ENCODE peak calls at places on chromosomes 12 and 14, in five cellular contexts. W, E, L, X and A are unnamed samples.

GRCh38 chr14:104217486-104218360 is 79.3 kb downstream of the KIF26A start:
- DNase-seq in E (no peak), L (no peak), W (no peak), X (no peak), A (no peak)

GRCh38 chr14:33657478-33657877 is 293.4 kb downstream of the EGLN3 start:
- DNase-seq in L (no peak), X (no peak), E (no peak), W (no peak), A (no peak)

GRCh38 chr14:93957751-93958566 is 18.4 kb downstream of the ASB2 start:
- DNase-seq in E (no peak), X (no peak), L (no peak), W (no peak), A (no peak)

GRCh38 chr12:105235747-105236476 is at the start of gene APPL2:
- DNase-seq in L (no peak), E (peak; percentile 93), W (peak; percentile 24), X (peak; percentile 83), A (peak; percentile 97)

GRCh38 chr12:94676011-94676709 is 25.8 kb upstream of the TMCC3 start:
- DNase-seq in X (no peak), L (no peak), E (peak; percentile 9), W (peak; percentile 65), A (no peak)

GRCh38 chr12:26319511-26319910 is 124.1 kb downstream of the SSPN start:
- DNase-seq in E (no peak), W (no peak), L (peak; percentile 3), X (peak; percentile 9), A (no peak)

GRCh38 chr14:69023035-69023434 is 43.9 kb upstream of the ACTN1 start:
- DNase-seq in W (no peak), E (no peak), X (no peak), L (no peak), A (no peak)

GRCh38 chr14:68658029-68658509 is 134.8 kb downstream of the ZFP36L1 start:
- DNase-seq in E (no peak), X (no peak), W (no peak), L (no peak), A (no peak)

GRCh38 chr14:92903359-92903758 is 19.6 kb upstream of the CHGA start:
- DNase-seq in X (no peak), W (no peak), E (no peak), L (no peak), A (no peak)

GRCh38 chr12:30761730-30762129 is 7.0 kb upstream of the CAPRIN2 start:
- DNase-seq in L (no peak), W (no peak), X (no peak), E (no peak), A (no peak)

GRCh38 chr14:94320243-94320642 is 2.9 kb downstream of the SERPINA6 start:
- DNase-seq in L (no peak), X (peak; percentile 89), E (no peak), W (no peak), A (no peak)

GRCh38 chr12:102534899-102535298 is 54.5 kb upstream of the IGF1 start:
- DNase-seq in W (no peak), L (no peak), X (no peak), E (no peak), A (peak; percentile 9)

GRCh38 chr12:112353389-112353788 is 28.8 kb downstream of the HECTD4 start:
- DNase-seq in E (no peak), X (no peak), L (no peak), W (no peak), A (no peak)

GRCh38 chr12:92991134-92991533 is 62.0 kb upstream of the EEA1 start:
- DNase-seq in E (no peak), X (no peak), L (no peak), W (no peak), A (no peak)

GRCh38 chr12:124808276-124808675 is 55.4 kb downstream of the SCARB1 start:
- DNase-seq in W (no peak), E (no peak), L (no peak), X (no peak), A (no peak)

GRCh38 chr14:100422556-100423420 is 99.6 kb downstream of the SLC25A47 start:
- DNase-seq in W (no peak), L (no peak), E (no peak), X (no peak), A (no peak)

GRCh38 chr14:68707496-68707895 is 85.4 kb downstream of the ZFP36L1 start:
- DNase-seq in X (no peak), L (no peak), W (no peak), E (no peak), A (no peak)

GRCh38 chr14:45699451-45699850 is 446.4 kb upstream of the MIS18BP1 start:
- DNase-seq in L (no peak), W (no peak), X (no peak), E (no peak), A (no peak)

GRCh38 chr14:81302613-81303012 is 81.9 kb upstream of the GTF2A1 start:
- DNase-seq in W (no peak), E (no peak), X (peak; percentile 27), L (no peak), A (no peak)

GRCh38 chr14:61837336-61838229 is 75.4 kb downstream of the SNAPC1 start:
- DNase-seq in E (peak; percentile 50), L (peak; percentile 39), W (peak; percentile 46), X (peak; percentile 62), A (peak; percentile 65)

GRCh38 chr12:55659486-55660385 is 23.0 kb downstream of the OR10P1 start:
- DNase-seq in X (peak; percentile 27), L (no peak), E (peak; percentile 39), W (no peak), A (peak; percentile 36)

GRCh38 chr12:64061868-64062375 is 160.2 kb downstream of the KICS2 start:
- DNase-seq in W (no peak), L (no peak), E (no peak), X (no peak), A (no peak)

GRCh38 chr14:76186318-76187027 is 34.8 kb downstream of the GPATCH2L start:
- DNase-seq in W (peak; percentile 75), L (no peak), E (no peak), X (no peak), A (peak; percentile 27)

GRCh38 chr14:76175942-76176341 is 24.2 kb downstream of the GPATCH2L start:
- DNase-seq in W (no peak), E (no peak), L (no peak), X (no peak), A (no peak)

GRCh38 chr14:76181546-76181945 is 29.8 kb downstream of the GPATCH2L start:
- DNase-seq in W (no peak), L (no peak), E (no peak), X (peak; percentile 12), A (peak; percentile 18)
- TF ChIP-seq YY1 in W (no peak), L (no peak), E (no peak), X (no peak), A (no peak)

DNA sequence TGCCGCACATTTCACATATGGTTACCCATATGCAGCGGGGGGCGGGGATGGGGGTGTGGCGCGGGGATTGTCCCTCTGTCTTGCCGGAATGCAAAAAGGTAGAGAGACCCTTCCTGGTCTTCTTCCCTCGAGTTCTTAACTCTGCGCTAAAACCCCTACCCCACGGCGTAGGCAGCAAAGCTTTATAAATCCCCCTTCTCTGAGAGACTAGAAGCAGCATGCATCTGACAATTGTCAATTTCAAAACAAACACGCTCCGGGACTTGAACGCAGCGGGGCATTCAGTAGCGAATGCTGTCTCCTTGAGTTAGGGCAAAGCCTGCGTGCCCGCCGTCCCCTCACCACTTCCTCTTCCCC is 1.8 kb downstream of the PRMT8 start:
- DNase-seq in W (no peak), L (no peak), E (no peak), X (no peak), A (no peak)
- TF ChIP-seq CHD2 in W (no peak), L (no peak), E (no peak), X (no peak), A (no peak)

GRCh38 chr14:102554835-102555819 is 37.3 kb upstream of the RCOR1 start:
- DNase-seq in L (no peak), W (no peak), X (no peak), E (no peak), A (peak; percentile 29)
- TF ChIP-seq YY1 in L (no peak), W (no peak), X (no peak), E (no peak), A (no peak)

GRCh38 chr14:58861546-58861945 is 223.8 kb downstream of the DACT1 start:
- DNase-seq in W (no peak), X (no peak), L (no peak), E (no peak), A (no peak)
- TF ChIP-seq CHD2 in W (no peak), X (no peak), L (no peak), E (no peak), A (no peak)

GRCh38 chr14:50061664-50062437 is 54.5 kb downstream of the VCPKMT start:
- DNase-seq in E (peak; percentile 52), X (peak; percentile 76), L (no peak), W (peak; percentile 84), A (peak; percentile 83)

GRCh38 chr14:50067723-50068495 is 48.5 kb downstream of the VCPKMT start:
- DNase-seq in L (no peak), X (peak; percentile 90), W (no peak), E (no peak), A (no peak)

GRCh38 chr14:50062438-50063039 is 53.8 kb downstream of the VCPKMT start:
- DNase-seq in W (peak; percentile 71), E (peak; percentile 89), L (no peak), X (peak; percentile 88), A (peak; percentile 55)

GRCh38 chr14:50063876-50064420 is 52.4 kb downstream of the VCPKMT start:
- DNase-seq in X (no peak), E (no peak), W (no peak), L (no peak), A (no peak)

DNA sequence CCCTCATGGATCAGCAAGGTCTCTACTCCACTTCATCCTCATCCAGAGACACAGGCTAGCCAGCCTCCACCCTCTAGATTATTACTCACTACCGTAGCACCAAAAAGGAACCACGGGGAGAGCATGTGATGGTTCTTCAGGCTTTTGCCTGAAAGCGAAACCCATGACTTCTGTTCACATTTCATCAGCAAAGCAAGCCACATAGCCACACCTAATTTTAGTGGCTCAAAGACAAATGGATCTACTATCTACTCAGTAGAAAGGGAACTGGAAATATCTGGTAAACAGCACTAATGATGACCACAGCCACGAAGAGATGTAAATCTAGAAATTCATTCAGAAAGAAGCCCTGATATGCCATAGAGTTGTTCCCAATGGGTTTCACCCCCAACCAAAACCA is 51.4 kb downstream of the VCPKMT start:
- DNase-seq in L (no peak), W (peak; percentile 98), X (no peak), E (no peak), A (no peak)
- TF ChIP-seq YY1 in L (no peak), W (peak; percentile 32), X (no peak), E (no peak), A (no peak)

DNA sequence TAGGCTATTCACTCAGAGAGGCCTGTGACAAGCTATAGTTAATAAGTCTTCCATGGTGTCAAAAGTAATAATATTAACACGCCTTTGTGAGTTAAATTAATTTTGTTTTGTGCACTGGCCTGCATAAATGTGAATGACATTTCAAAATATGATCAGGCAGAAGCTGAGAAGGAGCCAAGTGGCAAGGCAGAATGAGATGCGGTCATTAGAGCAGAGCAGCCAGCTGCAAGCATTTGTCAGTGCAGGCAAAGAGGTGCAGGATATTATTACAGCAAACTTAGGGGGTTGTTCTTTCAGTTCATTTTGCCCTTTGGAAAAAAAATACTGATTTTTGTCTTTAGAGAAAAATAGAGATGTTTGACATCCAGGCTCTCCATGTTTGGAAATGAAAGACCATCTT is 364.5 kb downstream of the PAWR start:
- DNase-seq in W (no peak), E (no peak), L (no peak), X (no peak), A (no peak)
- TF ChIP-seq CHD2 in W (no peak), E (no peak), L (no peak), X (no peak), A (no peak)

GRCh38 chr12:67698711-67699603 is 50.4 kb downstream of the DYRK2 start:
- DNase-seq in E (no peak), L (no peak), X (no peak), W (peak; percentile 98), A (no peak)
- TF ChIP-seq YY1 in E (no peak), L (no peak), X (no peak), W (peak; percentile 8), A (no peak)

GRCh38 chr12:61860439-61860838 is 399.8 kb upstream of the USP15 start:
- DNase-seq in W (no peak), X (no peak), E (no peak), L (no peak), A (no peak)
- TF ChIP-seq CHD2 in W (no peak), X (no peak), E (no peak), L (no peak), A (no peak)